ENCODE peak calls at places on chromosome 12, in five cellular contexts. F, R, A, X and T are unnamed samples.

GRCh38 chr12:132020292-132020691 is 70.5 kb downstream of the EP400 start:
- DNase-seq in F (no peak), A (no peak), X (no peak), R (no peak), T (no peak)

GRCh38 chr12:1662761-1663439 is 28.0 kb upstream of the ADIPOR2 start:
- DNase-seq in F (no peak), A (peak; percentile 22), X (no peak), R (peak; percentile 58), T (no peak)

GRCh38 chr12:68374315-68374982 is 42.3 kb upstream of the MDM1 start:
- DNase-seq in F (no peak), X (no peak), A (no peak), R (no peak), T (no peak)

GRCh38 chr12:63766498-63766897 is 13.2 kb upstream of the RXYLT1 start:
- DNase-seq in A (no peak), R (no peak), F (no peak), X (no peak), T (no peak)

GRCh38 chr12:28313631-28314030 is 123.4 kb downstream of the CCDC91 start:
- DNase-seq in X (no peak), R (no peak), F (peak; percentile 3), A (peak; percentile 65), T (no peak)

GRCh38 chr12:48351022-48351708 is 446 bp upstream of the ZNF641 start:
- DNase-seq in A (peak; percentile 74), R (peak; percentile 50), F (peak; percentile 8), X (no peak), T (no peak)

GRCh38 chr12:57236224-57236924 is 6.9 kb downstream of the SHMT2 start:
- DNase-seq in R (peak; percentile 17), A (no peak), F (no peak), X (no peak), T (no peak)

GRCh38 chr12:127355061-127355820 is 911.7 kb upstream of the TMEM132C start:
- DNase-seq in R (no peak), F (no peak), X (no peak), A (peak; percentile 11), T (no peak)

GRCh38 chr12:46702581-46703344 is 123.0 kb downstream of the SLC38A4 start:
- DNase-seq in F (no peak), A (peak; percentile 68), R (no peak), X (no peak), T (no peak)

GRCh38 chr12:39605501-39605900 is 14.1 kb downstream of the ABCD2 start:
- DNase-seq in F (no peak), R (no peak), A (peak; percentile 74), X (no peak), T (no peak)

GRCh38 chr12:47097276-47097896 is 17.6 kb upstream of the AMIGO2 start:
- DNase-seq in R (no peak), F (no peak), A (peak; percentile 38), X (no peak), T (no peak)

GRCh38 chr12:94134226-94134795 is 14.1 kb upstream of the PLXNC1 start:
- DNase-seq in R (peak; percentile 24), F (peak; percentile 20), A (peak; percentile 41), X (no peak), T (no peak)

GRCh38 chr12:2805146-2805525 is 7.3 kb upstream of the ITFG2 start:
- DNase-seq in X (no peak), A (peak; percentile 80), F (no peak), R (no peak), T (no peak)

GRCh38 chr12:107461222-107461980 is 224.2 kb upstream of the PWP1 start:
- DNase-seq in X (no peak), A (peak; percentile 91), F (peak; percentile 42), R (no peak), T (no peak)

GRCh38 chr12:96425321-96425720 is 25.1 kb upstream of the CDK17 start:
- DNase-seq in R (no peak), A (peak; percentile 95), F (peak; percentile 80), X (no peak), T (no peak)

GRCh38 chr12:70892593-70892992 is 27.9 kb downstream of the PTPRR start:
- DNase-seq in X (no peak), F (no peak), R (no peak), A (no peak), T (no peak)

GRCh38 chr12:67434653-67435375 is 165.7 kb downstream of the CAND1 start:
- DNase-seq in R (no peak), X (no peak), F (peak; percentile 93), A (peak; percentile 99), T (no peak)

GRCh38 chr12:91818236-91819131 is 327.2 kb downstream of the BTG1 start:
- DNase-seq in R (no peak), F (no peak), A (peak; percentile 45), X (no peak), T (no peak)

GRCh38 chr12:103850429-103850828 is 9.4 kb upstream of the NT5DC3 start:
- DNase-seq in R (no peak), F (no peak), X (no peak), A (no peak), T (no peak)

GRCh38 chr12:79776111-79776510 is 85.3 kb upstream of the PAWR start:
- DNase-seq in A (peak; percentile 75), R (no peak), X (no peak), F (no peak), T (no peak)

GRCh38 chr12:65442418-65442817 is 163.9 kb downstream of the MSRB3 start:
- DNase-seq in A (no peak), F (no peak), X (no peak), R (no peak), T (no peak)

GRCh38 chr12:55019784-55020183 is at the start of gene NEUROD4:
- DNase-seq in F (peak; percentile 3), A (peak; percentile 70), X (no peak), R (peak; percentile 85), T (no peak)

GRCh38 chr12:53983580-53984572 is 1.1 kb upstream of the HOXC10 start:
- DNase-seq in R (no peak), X (no peak), A (no peak), F (no peak), T (no peak)

GRCh38 chr12:120628919-120629318 is 11.5 kb upstream of the CABP1 start:
- DNase-seq in R (peak; percentile 22), X (peak; percentile 43), F (no peak), A (no peak), T (peak; percentile 49)

GRCh38 chr12:120630139-120630895 is 10.1 kb upstream of the CABP1 start:
- DNase-seq in A (no peak), R (no peak), X (no peak), F (no peak), T (peak; percentile 39)

GRCh38 chr12:120631097-120631496 is 9.3 kb upstream of the CABP1 start:
- DNase-seq in F (no peak), A (no peak), R (no peak), X (no peak), T (peak; percentile 27)

GRCh38 chr12:120620624-120621023 is 19.8 kb upstream of the CABP1 start:
- DNase-seq in R (no peak), A (no peak), F (no peak), X (peak; percentile 10), T (no peak)

DNA sequence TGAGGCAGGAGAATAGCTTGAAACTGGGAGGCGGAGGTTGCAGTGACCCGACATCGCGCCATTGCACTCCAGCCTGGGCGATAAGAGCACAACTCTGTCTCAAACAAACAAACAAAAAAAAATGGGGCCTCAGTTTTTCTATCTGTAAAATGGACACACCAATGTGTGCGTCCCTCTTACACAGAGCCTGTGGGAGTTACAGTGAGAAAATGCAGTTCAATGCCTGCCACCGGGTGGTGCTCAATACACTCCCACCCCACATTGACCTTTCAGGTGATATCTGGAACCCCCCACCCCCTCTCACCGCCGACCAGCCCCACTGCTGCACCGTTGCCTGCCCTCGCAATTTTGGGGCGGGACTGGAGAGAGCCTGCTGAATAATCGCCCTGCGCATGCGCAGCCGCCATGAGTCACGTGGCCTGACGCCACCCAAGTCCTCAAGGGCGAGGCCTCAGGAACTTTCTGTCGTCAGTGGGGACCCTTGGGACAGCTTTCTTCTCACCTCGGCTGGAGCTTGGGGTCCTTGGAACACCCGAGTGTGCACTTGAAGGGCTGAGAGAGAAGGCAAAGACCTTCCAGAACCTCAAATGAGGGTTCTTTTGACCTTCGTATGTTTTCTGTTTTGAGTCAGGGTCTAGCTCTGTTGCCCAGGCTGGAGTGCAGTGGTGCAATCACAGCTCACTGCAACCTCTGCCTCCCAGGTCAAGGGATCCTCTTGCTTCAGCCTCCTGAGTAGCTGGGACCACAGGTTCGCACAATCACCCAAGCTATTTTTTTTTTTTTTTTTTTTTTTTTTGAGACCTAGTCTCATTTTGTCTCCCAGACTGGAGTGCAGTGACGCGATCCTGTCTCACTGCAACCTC is 14.6 kb upstream of the CABP1 start:
- DNase-seq in X (peak; percentile 43), F (no peak), R (no peak), A (no peak), T (peak; percentile 66)
- TF ChIP-seq CTCF in X (no peak), F (no peak), R (peak; percentile 20), A (peak; percentile 11), T (peak; percentile 42)

DNA sequence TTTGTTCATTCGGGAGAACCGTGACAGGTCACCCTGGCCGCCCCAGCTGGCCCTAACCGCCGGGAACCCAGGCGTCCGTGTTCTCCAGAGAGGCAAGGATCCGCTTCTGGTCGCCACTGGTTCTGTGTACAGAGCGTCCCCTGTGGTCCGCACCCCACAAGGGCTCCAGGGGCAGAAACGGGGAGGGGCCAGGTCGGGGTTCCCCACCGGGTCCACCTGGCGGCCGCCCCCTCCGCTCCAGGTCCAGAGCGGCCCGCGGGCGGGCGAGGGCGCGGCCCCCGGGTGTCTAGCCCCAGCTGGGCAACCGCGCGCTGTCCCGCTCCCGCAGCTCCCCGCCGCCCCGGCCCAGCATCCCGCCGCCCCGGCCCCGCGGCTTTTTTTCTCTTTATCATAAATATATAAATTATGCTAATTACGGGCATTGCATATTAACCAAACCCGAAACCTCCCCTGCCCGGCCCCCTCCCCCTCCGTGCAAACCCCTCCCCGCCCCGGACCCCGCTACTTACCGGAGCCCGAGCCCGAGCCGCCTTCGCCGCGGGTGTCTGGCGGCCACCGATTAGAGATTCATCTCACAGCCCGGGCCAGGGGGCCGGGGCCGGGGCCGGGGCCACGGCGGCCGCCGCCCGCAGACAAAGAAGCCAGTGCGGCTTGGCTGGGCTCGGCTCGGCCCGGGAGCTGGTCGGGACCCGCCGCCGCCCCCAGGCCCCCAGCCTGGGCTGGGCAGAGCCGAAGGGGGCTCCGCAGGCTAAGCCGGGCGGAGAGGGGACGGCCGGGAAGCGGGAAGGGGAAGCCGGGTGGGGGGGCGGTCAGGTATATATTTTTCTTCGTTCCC is 512 bp downstream of the POU6F1 start:
- DNase-seq in A (peak; percentile 15), F (no peak), R (peak; percentile 45), X (peak; percentile 90), T (no peak)
- TF ChIP-seq CTCF in A (peak; percentile 15), F (peak; percentile 26), R (peak; percentile 4), X (peak; percentile 14), T (peak; percentile 60)

GRCh38 chr12:108850854-108851573 is 6.4 kb downstream of the SSH1 start:
- DNase-seq in F (no peak), A (peak; percentile 88), X (peak; percentile 73), R (no peak), T (no peak)
- TF ChIP-seq CTCF in F (peak; percentile 21), A (peak; percentile 23), X (no peak), R (no peak), T (peak; percentile 54)

GRCh38 chr12:114789821-114790220 is 105.8 kb upstream of the TBX3 start:
- DNase-seq in F (no peak), R (no peak), A (no peak), X (no peak), T (no peak)

GRCh38 chr12:114784526-114784925 is 100.6 kb upstream of the TBX3 start:
- DNase-seq in F (no peak), X (no peak), R (no peak), A (no peak), T (no peak)

GRCh38 chr12:114794049-114794558 is 110.1 kb upstream of the TBX3 start:
- DNase-seq in R (no peak), A (no peak), F (no peak), X (no peak), T (no peak)

GRCh38 chr12:114790276-114790675 is 106.3 kb upstream of the TBX3 start:
- DNase-seq in R (no peak), X (no peak), F (no peak), A (no peak), T (no peak)

GRCh38 chr12:114789276-114789675 is 105.3 kb upstream of the TBX3 start:
- DNase-seq in R (no peak), A (no peak), F (no peak), X (no peak), T (no peak)
- TF ChIP-seq CTCF in R (no peak), A (no peak), F (no peak), X (no peak), T (no peak)